ENCODE peak calls at places on chromosome 10, in six cellular contexts. One of them, this sample, is unnamed.

GRCh38 chr10:12512292-12513002 is 163.1 kb downstream of the CAMK1D start:
- DNase-seq in pancreas: no peak
- DNase-seq in GM13977: no peak
- DNase-seq in nephron progenitor cell: no peak
- DNase-seq in fibroblast of lung: no peak
- DNase-seq in omental fat pad: no peak
- DNase-seq in this sample: no peak

GRCh38 chr10:133440633-133441285 is 13.0 kb upstream of the SCART1 start:
- DNase-seq in pancreas: peak
- DNase-seq in GM13977: no peak
- DNase-seq in nephron progenitor cell: no peak
- DNase-seq in fibroblast of lung: no peak
- DNase-seq in omental fat pad: no peak
- DNase-seq in this sample: no peak

GRCh38 chr10:24866615-24867583 is 85.5 kb downstream of the PRTFDC1 start:
- DNase-seq in pancreas: no peak
- DNase-seq in GM13977: no peak
- DNase-seq in nephron progenitor cell: no peak
- DNase-seq in fibroblast of lung: peak
- DNase-seq in omental fat pad: no peak
- DNase-seq in this sample: no peak

GRCh38 chr10:60896033-60896432 is 48.0 kb downstream of the RHOBTB1 start:
- DNase-seq in pancreas: no peak
- DNase-seq in GM13977: no peak
- DNase-seq in nephron progenitor cell: no peak
- DNase-seq in fibroblast of lung: peak
- DNase-seq in omental fat pad: no peak
- DNase-seq in this sample: no peak

GRCh38 chr10:62733654-62734293 is 70.7 kb upstream of the ADO start:
- DNase-seq in pancreas: no peak
- DNase-seq in GM13977: no peak
- DNase-seq in nephron progenitor cell: no peak
- DNase-seq in fibroblast of lung: no peak
- DNase-seq in omental fat pad: no peak
- DNase-seq in this sample: no peak

GRCh38 chr10:110168601-110169481 is 38.6 kb upstream of the MXI1 start:
- DNase-seq in pancreas: no peak
- DNase-seq in GM13977: no peak
- DNase-seq in nephron progenitor cell: no peak
- DNase-seq in fibroblast of lung: no peak
- DNase-seq in omental fat pad: no peak
- DNase-seq in this sample: peak

GRCh38 chr10:72170263-72170662 is 45.5 kb upstream of the ANAPC16 start:
- DNase-seq in pancreas: no peak
- DNase-seq in GM13977: no peak
- DNase-seq in nephron progenitor cell: no peak
- DNase-seq in fibroblast of lung: no peak
- DNase-seq in omental fat pad: no peak
- DNase-seq in this sample: no peak

GRCh38 chr10:114404171-114405010 is at the start of gene AFAP1L2:
- DNase-seq in pancreas: peak
- DNase-seq in GM13977: peak
- DNase-seq in nephron progenitor cell: peak
- DNase-seq in fibroblast of lung: no peak
- DNase-seq in omental fat pad: no peak
- DNase-seq in this sample: peak

GRCh38 chr10:72424561-72424960 is 69.8 kb upstream of the DNAJB12 start:
- DNase-seq in pancreas: no peak
- DNase-seq in GM13977: no peak
- DNase-seq in nephron progenitor cell: no peak
- DNase-seq in fibroblast of lung: no peak
- DNase-seq in omental fat pad: no peak
- DNase-seq in this sample: no peak

GRCh38 chr10:102451105-102451969 is at the start of gene C10orf95:
- DNase-seq in pancreas: peak
- DNase-seq in GM13977: no peak
- DNase-seq in nephron progenitor cell: peak
- DNase-seq in fibroblast of lung: no peak
- DNase-seq in omental fat pad: no peak
- DNase-seq in this sample: no peak

GRCh38 chr10:113648478-113648877 is 15.4 kb downstream of the NRAP start:
- DNase-seq in pancreas: no peak
- DNase-seq in GM13977: no peak
- DNase-seq in nephron progenitor cell: no peak
- DNase-seq in fibroblast of lung: peak
- DNase-seq in omental fat pad: no peak
- DNase-seq in this sample: no peak

GRCh38 chr10:110268931-110269640 is 35.6 kb downstream of the SMNDC1 start:
- DNase-seq in pancreas: peak
- DNase-seq in GM13977: no peak
- DNase-seq in nephron progenitor cell: no peak
- DNase-seq in fibroblast of lung: no peak
- DNase-seq in omental fat pad: no peak
- DNase-seq in this sample: no peak

GRCh38 chr10:93123766-93124165 is 50.1 kb downstream of the CYP26A1 start:
- DNase-seq in pancreas: no peak
- DNase-seq in GM13977: no peak
- DNase-seq in nephron progenitor cell: no peak
- DNase-seq in fibroblast of lung: no peak
- DNase-seq in omental fat pad: no peak
- DNase-seq in this sample: no peak

GRCh38 chr10:93131956-93132355 is 58.3 kb downstream of the CYP26A1 start:
- DNase-seq in pancreas: no peak
- DNase-seq in GM13977: no peak
- DNase-seq in nephron progenitor cell: no peak
- DNase-seq in fibroblast of lung: no peak
- DNase-seq in omental fat pad: no peak
- DNase-seq in this sample: no peak

GRCh38 chr10:93121311-93121710 is 47.6 kb downstream of the CYP26A1 start:
- DNase-seq in pancreas: no peak
- DNase-seq in GM13977: no peak
- DNase-seq in nephron progenitor cell: no peak
- DNase-seq in fibroblast of lung: no peak
- DNase-seq in omental fat pad: no peak
- DNase-seq in this sample: no peak

GRCh38 chr10:93124580-93125318 is 51.1 kb downstream of the CYP26A1 start:
- DNase-seq in pancreas: no peak
- DNase-seq in GM13977: no peak
- DNase-seq in nephron progenitor cell: no peak
- DNase-seq in fibroblast of lung: no peak
- DNase-seq in omental fat pad: no peak
- DNase-seq in this sample: no peak

DNA sequence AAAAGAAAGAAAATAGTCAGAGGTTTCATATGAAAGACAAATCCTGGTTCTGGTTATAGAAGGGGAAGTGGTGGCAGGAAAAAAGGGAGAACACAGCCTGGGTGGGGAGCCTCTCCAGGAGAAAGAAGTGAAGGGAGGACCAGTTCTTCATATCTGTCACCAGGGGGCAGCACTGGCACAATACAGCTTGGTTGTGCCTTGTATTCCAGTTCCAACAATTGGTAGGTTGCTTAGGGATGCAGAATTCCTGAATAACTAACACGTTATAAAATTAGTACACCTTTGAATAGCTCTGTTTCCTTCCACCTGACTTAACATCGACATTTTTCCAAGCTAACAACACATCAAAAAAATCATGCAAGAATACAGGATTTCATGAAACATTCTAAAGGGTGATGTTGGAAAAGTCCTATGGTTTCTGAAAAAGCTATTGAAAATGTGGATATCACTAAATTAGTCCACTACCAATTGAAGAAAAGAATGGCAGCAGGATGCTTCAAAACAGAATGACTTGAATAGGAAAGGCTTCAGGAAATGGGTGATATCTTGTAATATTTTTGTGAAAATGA is 52.9 kb downstream of the CYP26A1 start:
- DNase-seq in pancreas: no peak
- DNase-seq in GM13977: no peak
- DNase-seq in nephron progenitor cell: no peak
- DNase-seq in fibroblast of lung: no peak
- DNase-seq in omental fat pad: no peak
- DNase-seq in this sample: no peak
- TF ChIP-seq CTCF in pancreas: no peak
- TF ChIP-seq CTCF in GM13977: peak
- TF ChIP-seq CTCF in nephron progenitor cell: peak
- TF ChIP-seq CTCF in fibroblast of lung: peak
- TF ChIP-seq CTCF in omental fat pad: no peak
- TF ChIP-seq CTCF in this sample: no peak

GRCh38 chr10:77081411-77082010 is 556.1 kb downstream of the KCNMA1 start:
- DNase-seq in pancreas: no peak
- DNase-seq in GM13977: no peak
- DNase-seq in nephron progenitor cell: no peak
- DNase-seq in fibroblast of lung: no peak
- DNase-seq in omental fat pad: no peak
- DNase-seq in this sample: no peak

GRCh38 chr10:77084431-77085144 is 553.0 kb downstream of the KCNMA1 start:
- DNase-seq in pancreas: no peak
- DNase-seq in GM13977: no peak
- DNase-seq in nephron progenitor cell: no peak
- DNase-seq in fibroblast of lung: peak
- DNase-seq in omental fat pad: no peak
- DNase-seq in this sample: no peak

GRCh38 chr10:77085344-77085743 is 552.3 kb downstream of the KCNMA1 start:
- DNase-seq in pancreas: no peak
- DNase-seq in GM13977: no peak
- DNase-seq in nephron progenitor cell: no peak
- DNase-seq in fibroblast of lung: no peak
- DNase-seq in omental fat pad: no peak
- DNase-seq in this sample: no peak

GRCh38 chr10:77080361-77081027 is 557.1 kb downstream of the KCNMA1 start:
- DNase-seq in pancreas: no peak
- DNase-seq in GM13977: no peak
- DNase-seq in nephron progenitor cell: no peak
- DNase-seq in fibroblast of lung: no peak
- DNase-seq in omental fat pad: no peak
- DNase-seq in this sample: no peak

DNA sequence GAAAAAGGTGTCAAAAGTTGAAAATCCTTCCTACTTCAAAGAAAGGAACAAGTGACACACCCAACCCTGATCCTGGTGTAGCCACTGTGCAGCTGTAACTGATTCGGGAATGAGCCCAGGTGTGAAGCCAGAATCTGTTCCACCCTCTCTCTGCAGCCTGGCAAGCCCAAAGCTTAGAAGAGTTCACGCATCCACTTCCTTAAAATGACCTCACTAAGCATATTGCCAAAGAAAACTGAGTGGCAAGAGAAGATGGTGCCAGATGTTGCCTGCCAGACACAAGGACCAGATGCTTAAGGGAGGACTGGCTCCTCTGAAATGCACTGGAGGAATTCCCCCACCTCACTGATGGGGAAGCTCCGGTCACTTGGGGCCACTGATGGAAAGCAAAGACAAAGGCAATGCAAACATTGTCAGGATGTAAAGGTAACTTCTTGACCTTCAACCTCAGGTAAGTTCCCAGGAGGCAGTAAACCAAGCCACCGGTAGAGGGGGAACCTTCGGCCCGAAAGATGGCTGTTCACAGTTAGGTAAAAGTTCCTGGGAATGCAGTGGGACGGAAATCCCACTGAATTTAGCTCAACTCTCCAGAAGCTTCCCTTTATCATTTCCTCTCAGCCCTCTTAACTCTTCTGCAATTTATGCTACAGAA is 554.9 kb downstream of the KCNMA1 start:
- DNase-seq in pancreas: no peak
- DNase-seq in GM13977: no peak
- DNase-seq in nephron progenitor cell: no peak
- DNase-seq in fibroblast of lung: peak
- DNase-seq in omental fat pad: no peak
- DNase-seq in this sample: no peak
- TF ChIP-seq CTCF in pancreas: no peak
- TF ChIP-seq CTCF in GM13977: no peak
- TF ChIP-seq CTCF in nephron progenitor cell: peak
- TF ChIP-seq CTCF in fibroblast of lung: no peak
- TF ChIP-seq CTCF in omental fat pad: no peak
- TF ChIP-seq CTCF in this sample: no peak

GRCh38 chr10:47031953-47032465 is 120.8 kb downstream of the PTPN20 start:
- DNase-seq in pancreas: peak
- DNase-seq in GM13977: no peak
- DNase-seq in nephron progenitor cell: no peak
- DNase-seq in fibroblast of lung: no peak
- DNase-seq in omental fat pad: no peak
- DNase-seq in this sample: no peak

GRCh38 chr10:47030191-47030698 is 119.0 kb downstream of the PTPN20 start:
- DNase-seq in pancreas: peak
- DNase-seq in GM13977: no peak
- DNase-seq in nephron progenitor cell: no peak
- DNase-seq in fibroblast of lung: no peak
- DNase-seq in omental fat pad: no peak
- DNase-seq in this sample: no peak

GRCh38 chr10:47029181-47029971 is 118.1 kb downstream of the PTPN20 start:
- DNase-seq in pancreas: peak
- DNase-seq in GM13977: no peak
- DNase-seq in nephron progenitor cell: no peak
- DNase-seq in fibroblast of lung: no peak
- DNase-seq in omental fat pad: no peak
- DNase-seq in this sample: no peak

GRCh38 chr10:47033081-47033480 is 121.9 kb downstream of the PTPN20 start:
- DNase-seq in pancreas: no peak
- DNase-seq in GM13977: no peak
- DNase-seq in nephron progenitor cell: no peak
- DNase-seq in fibroblast of lung: no peak
- DNase-seq in omental fat pad: no peak
- DNase-seq in this sample: no peak

GRCh38 chr10:47031251-47031952 is 120.2 kb downstream of the PTPN20 start:
- DNase-seq in pancreas: peak
- DNase-seq in GM13977: no peak
- DNase-seq in nephron progenitor cell: no peak
- DNase-seq in fibroblast of lung: no peak
- DNase-seq in omental fat pad: no peak
- DNase-seq in this sample: no peak
- TF ChIP-seq CTCF in pancreas: no peak
- TF ChIP-seq CTCF in GM13977: no peak
- TF ChIP-seq CTCF in nephron progenitor cell: no peak
- TF ChIP-seq CTCF in fibroblast of lung: peak
- TF ChIP-seq CTCF in omental fat pad: no peak
- TF ChIP-seq CTCF in this sample: no peak

GRCh38 chr10:7301039-7301768 is 109.6 kb downstream of the SFMBT2 start:
- DNase-seq in pancreas: no peak
- DNase-seq in GM13977: no peak
- DNase-seq in nephron progenitor cell: peak
- DNase-seq in fibroblast of lung: peak
- DNase-seq in omental fat pad: no peak
- DNase-seq in this sample: no peak
- TF ChIP-seq CTCF in pancreas: no peak
- TF ChIP-seq CTCF in GM13977: no peak
- TF ChIP-seq CTCF in nephron progenitor cell: peak
- TF ChIP-seq CTCF in fibroblast of lung: no peak
- TF ChIP-seq CTCF in omental fat pad: no peak
- TF ChIP-seq CTCF in this sample: no peak

GRCh38 chr10:48482207-48482606 is 122.7 kb downstream of the ARHGAP22 start:
- DNase-seq in pancreas: no peak
- DNase-seq in GM13977: no peak
- DNase-seq in nephron progenitor cell: no peak
- DNase-seq in fibroblast of lung: no peak
- DNase-seq in omental fat pad: no peak
- DNase-seq in this sample: no peak
- TF ChIP-seq CTCF in pancreas: no peak
- TF ChIP-seq CTCF in GM13977: no peak
- TF ChIP-seq CTCF in nephron progenitor cell: no peak
- TF ChIP-seq CTCF in fibroblast of lung: no peak
- TF ChIP-seq CTCF in omental fat pad: no peak
- TF ChIP-seq CTCF in this sample: no peak

GRCh38 chr10:2619472-2619871 is 447.9 kb upstream of the PFKP start:
- DNase-seq in pancreas: no peak
- DNase-seq in GM13977: no peak
- DNase-seq in nephron progenitor cell: peak
- DNase-seq in fibroblast of lung: no peak
- DNase-seq in omental fat pad: no peak
- DNase-seq in this sample: no peak
- TF ChIP-seq CTCF in pancreas: no peak
- TF ChIP-seq CTCF in GM13977: peak
- TF ChIP-seq CTCF in nephron progenitor cell: peak
- TF ChIP-seq CTCF in fibroblast of lung: no peak
- TF ChIP-seq CTCF in omental fat pad: no peak
- TF ChIP-seq CTCF in this sample: no peak

This sample was measured in GM13976.